ENCODE peak calls at places on chromosomes 5 and 9, in five cellular contexts. Z is DMS153, V is HFFc6, C is BE2C, B is cerebellum. S is an unnamed sample.
A peak's percentile ranks its signal among the peaks of the same experiment; 100 is the strongest.

GRCh38 chr5:179264641-179265528 is 80.4 kb downstream of the ADAMTS2 start:
- DNase-seq in Z (no peak), V (no peak), C (peak; percentile 11), B (no peak), S (no peak)

GRCh38 chr5:146995878-146996277 is 117.3 kb upstream of the PPP2R2B start:
- DNase-seq in Z (no peak), V (no peak), C (no peak), B (no peak), S (no peak)

GRCh38 chr5:172886396-172886932 is 52.4 kb downstream of the ERGIC1 start:
- DNase-seq in Z (no peak), V (no peak), C (no peak), B (no peak), S (no peak)

GRCh38 chr5:6837095-6837494 is 123.9 kb downstream of the TENT4A start:
- DNase-seq in Z (no peak), V (no peak), C (no peak), B (no peak), S (no peak)

GRCh38 chr9:96617439-96618185 is 2.0 kb downstream of the CDC14B start:
- DNase-seq in Z (no peak), V (no peak), C (peak; percentile 11), B (no peak), S (no peak)

GRCh38 chr5:172793577-172794488 is 22.8 kb upstream of the DUSP1 start:
- DNase-seq in Z (no peak), V (peak; percentile 26), C (no peak), B (no peak), S (no peak)

GRCh38 chr9:97529363-97530076 is 28.1 kb downstream of the TMOD1 start:
- DNase-seq in Z (no peak), V (peak; percentile 49), C (no peak), B (no peak), S (no peak)

GRCh38 chr9:92648447-92649406 is 21.2 kb downstream of the IPPK start:
- DNase-seq in Z (no peak), V (no peak), C (no peak), B (no peak), S (no peak)

GRCh38 chr5:94021246-94021645 is 279.8 kb upstream of the POU5F2 start:
- DNase-seq in Z (peak; percentile 75), V (peak; percentile 37), C (no peak), B (peak; percentile 12), S (no peak)

GRCh38 chr5:54470191-54470590 is 14.7 kb downstream of the HSPB3 start:
- DNase-seq in Z (no peak), V (peak; percentile 33), C (no peak), B (no peak), S (no peak)

GRCh38 chr9:101421653-101422065 is 13.9 kb downstream of the ALDOB start:
- DNase-seq in Z (no peak), V (no peak), C (no peak), B (no peak), S (no peak)

GRCh38 chr9:111890254-111890791 is 6.3 kb upstream of the UGCG start:
- DNase-seq in Z (no peak), V (no peak), C (no peak), B (no peak), S (no peak)

GRCh38 chr9:111108946-111109345 is 70.7 kb upstream of the LPAR1 start:
- DNase-seq in Z (no peak), V (peak; percentile 90), C (no peak), B (no peak), S (no peak)